ENCODE peak calls at places on chromosomes 13 and 19, in seven cellular contexts. N is stomach, P is right atrium auricular region, L is heart right ventricle, G is body of pancreas, R is adipocyte, Y is aorta. X is an unnamed sample.
A peak's percentile ranks its signal among the peaks of the same experiment; 100 is the strongest.

GRCh38 chr13:112859817-112860190 is 109.2 kb upstream of the MCF2L start:
- DNase-seq in N (no peak), P (no peak), L (no peak), G (no peak), R (peak; percentile 53), Y (no peak), X (no peak)

GRCh38 chr13:100921139-100921538 is 246.5 kb upstream of the TMTC4 start:
- DNase-seq in N (no peak), P (no peak), L (no peak), G (no peak), R (no peak), Y (no peak), X (no peak)

GRCh38 chr19:45251452-45252354 is 632 bp downstream of the MARK4 start:
- DNase-seq in N (no peak), P (no peak), L (peak; percentile 38), G (peak; percentile 14), R (peak; percentile 75), Y (no peak), X (no peak)

GRCh38 chr19:47471733-47472457 is at the start of gene SLC8A2:
- DNase-seq in N (peak; percentile 51), P (no peak), L (peak; percentile 64), G (peak; percentile 88), R (peak; percentile 78), Y (peak; percentile 94), X (peak; percentile 42)

GRCh38 chr13:96898855-96899254 is 95.4 kb downstream of the OXGR1 start:
- DNase-seq in N (no peak), P (no peak), L (no peak), G (no peak), R (peak; percentile 19), Y (no peak), X (no peak)

GRCh38 chr13:78587395-78587794 is 16.0 kb downstream of the POU4F1 start:
- DNase-seq in N (no peak), P (no peak), L (no peak), G (no peak), R (no peak), Y (no peak), X (no peak)

GRCh38 chr13:45511310-45512147 is 46.8 kb downstream of the COG3 start:
- DNase-seq in N (no peak), P (no peak), L (no peak), G (peak; percentile 20), R (peak; percentile 89), Y (no peak), X (peak; percentile 51)

GRCh38 chr19:6745965-6746364 is 6.5 kb downstream of the TRIP10 start:
- DNase-seq in N (no peak), P (no peak), L (no peak), G (no peak), R (no peak), Y (no peak), X (no peak)

GRCh38 chr13:72149701-72150100 is 282.7 kb upstream of the DACH1 start:
- DNase-seq in N (no peak), P (no peak), L (no peak), G (peak; percentile 45), R (no peak), Y (no peak), X (no peak)

GRCh38 chr13:101454767-101455166 is 2.3 kb downstream of the ITGBL1 start:
- DNase-seq in N (no peak), P (no peak), L (no peak), G (no peak), R (peak; percentile 44), Y (no peak), X (no peak)

GRCh38 chr13:33218020-33218419 is 67.5 kb downstream of the STARD13 start:
- DNase-seq in N (no peak), P (no peak), L (no peak), G (no peak), R (peak; percentile 60), Y (no peak), X (no peak)

GRCh38 chr13:77386046-77386445 is 59.2 kb upstream of the MYCBP2 start:
- DNase-seq in N (no peak), P (no peak), L (no peak), G (no peak), R (no peak), Y (no peak), X (no peak)

GRCh38 chr13:39818953-39819352 is 163.5 kb downstream of the COG6 start:
- DNase-seq in N (no peak), P (no peak), L (no peak), G (no peak), R (no peak), Y (no peak), X (no peak)

GRCh38 chr13:81116461-81117282 is 775.7 kb upstream of the SPRY2 start:
- DNase-seq in N (no peak), P (no peak), L (no peak), G (no peak), R (peak; percentile 22), Y (no peak), X (no peak)

GRCh38 chr19:23310729-23311211 is 60.6 kb upstream of the ZNF724 start:
- DNase-seq in N (no peak), P (no peak), L (no peak), G (no peak), R (no peak), Y (no peak), X (no peak)

GRCh38 chr13:30734434-30734833 is 909 bp upstream of the ALOX5AP start:
- DNase-seq in N (no peak), P (no peak), L (no peak), G (no peak), R (peak; percentile 56), Y (no peak), X (no peak)

GRCh38 chr19:44163789-44164188 is 1.1 kb upstream of the ZNF226 start:
- DNase-seq in N (no peak), P (no peak), L (no peak), G (no peak), R (no peak), Y (no peak), X (no peak)

GRCh38 chr19:57587529-57587928 is 3.6 kb downstream of the ZIK1 start:
- DNase-seq in N (no peak), P (no peak), L (no peak), G (no peak), R (peak; percentile 24), Y (no peak), X (no peak)

GRCh38 chr13:80082396-80083096 is 258.4 kb downstream of the SPRY2 start:
- DNase-seq in N (no peak), P (no peak), L (no peak), G (no peak), R (peak; percentile 40), Y (no peak), X (no peak)

GRCh38 chr19:51301266-51301665 is 10.2 kb upstream of the IGLON5 start:
- DNase-seq in N (no peak), P (no peak), L (no peak), G (no peak), R (no peak), Y (no peak), X (no peak)

GRCh38 chr13:85541476-85541875 is 257.7 kb downstream of the SLITRK6 start:
- DNase-seq in N (no peak), P (no peak), L (no peak), G (no peak), R (no peak), Y (no peak), X (no peak)

GRCh38 chr19:35805518-35806102 is 7.0 kb downstream of the PRODH2 start:
- DNase-seq in N (no peak), P (no peak), L (no peak), G (no peak), R (no peak), Y (no peak), X (peak; percentile 15)

GRCh38 chr19:35153701-35154534 is 617 bp upstream of the FXYD5 start:
- DNase-seq in N (peak; percentile 58), P (no peak), L (no peak), G (peak; percentile 41), R (peak; percentile 49), Y (no peak), X (peak; percentile 68)

GRCh38 chr19:13881231-13881691 is 4.3 kb downstream of the NANOS3 start:
- DNase-seq in N (no peak), P (no peak), L (no peak), G (no peak), R (no peak), Y (no peak), X (no peak)

GRCh38 chr19:3338541-3339181 is 27.7 kb upstream of the NFIC start:
- DNase-seq in N (peak; percentile 87), P (no peak), L (peak; percentile 47), G (peak; percentile 88), R (no peak), Y (no peak), X (peak; percentile 90)

GRCh38 chr13:23629566-23630272 is 59.5 kb downstream of the TNFRSF19 start:
- DNase-seq in N (no peak), P (no peak), L (no peak), G (peak; percentile 39), R (no peak), Y (no peak), X (no peak)

GRCh38 chr13:23626730-23627129 is 56.5 kb downstream of the TNFRSF19 start:
- DNase-seq in N (no peak), P (no peak), L (no peak), G (no peak), R (no peak), Y (no peak), X (no peak)

GRCh38 chr13:23627419-23627818 is 57.2 kb downstream of the TNFRSF19 start:
- DNase-seq in N (no peak), P (no peak), L (no peak), G (no peak), R (no peak), Y (no peak), X (no peak)

GRCh38 chr13:23628765-23629565 is 58.8 kb downstream of the TNFRSF19 start:
- DNase-seq in N (no peak), P (no peak), L (no peak), G (no peak), R (peak; percentile 40), Y (no peak), X (no peak)

GRCh38 chr13:23628250-23628649 is 58.0 kb downstream of the TNFRSF19 start:
- DNase-seq in N (no peak), P (no peak), L (no peak), G (no peak), R (no peak), Y (no peak), X (no peak)
- H3K4me1 ChIP-seq in N (peaks cover 9% of the 10 kb centered on the region), P (peaks cover 48% of the 10 kb centered on the region), L (peaks cover 18% of the 10 kb centered on the region), G (peaks cover 31% of the 10 kb centered on the region), R (no peaks in the 10 kb centered on the region), Y (no peaks in the 10 kb centered on the region), X (no peaks in the 10 kb centered on the region)

DNA sequence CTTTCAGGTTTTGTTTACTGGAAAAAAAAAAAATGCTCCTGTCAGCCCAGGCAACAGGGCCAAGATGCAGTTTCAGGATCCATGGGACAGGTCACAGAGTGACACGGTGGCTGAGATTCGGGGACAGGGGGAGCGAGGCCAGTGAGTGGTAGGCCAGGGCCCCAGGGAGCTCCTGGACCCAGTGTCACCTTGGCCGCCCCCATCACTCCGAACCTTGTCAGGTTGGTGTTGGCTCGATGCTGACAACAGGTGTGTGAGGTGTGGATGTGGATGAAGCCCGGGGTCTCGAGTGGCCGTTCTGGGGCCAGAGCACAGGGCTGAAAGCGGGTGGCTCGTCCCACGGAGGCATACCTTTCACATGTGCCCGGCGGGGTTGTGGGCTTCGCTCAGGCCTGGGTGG is 6.1 kb upstream of the UQCR11 start:
- DNase-seq in N (no peak), P (no peak), L (no peak), G (no peak), R (no peak), Y (no peak), X (no peak)
- H3K4me1 ChIP-seq in N (peaks cover 3% of the 10 kb centered on the region), P (peaks cover 4% of the 10 kb centered on the region), L (peaks cover 2% of the 10 kb centered on the region), G (peaks cover 3% of the 10 kb centered on the region), R (peaks cover 7% of the 10 kb centered on the region), Y (no peaks in the 10 kb centered on the region), X (peaks cover 7% of the 10 kb centered on the region)

GRCh38 chr19:2047076-2047448 is 4.0 kb downstream of the MKNK2 start:
- DNase-seq in N (no peak), P (no peak), L (no peak), G (no peak), R (no peak), Y (no peak), X (no peak)
- H3K4me1 ChIP-seq in N (peaks cover 81% of the 10 kb centered on the region), P (peaks cover 84% of the 10 kb centered on the region), L (peaks cover 80% of the 10 kb centered on the region), G (peaks cover 85% of the 10 kb centered on the region), R (peaks cover 68% of the 10 kb centered on the region), Y (peaks cover 4% of the 10 kb centered on the region), X (peaks cover 72% of the 10 kb centered on the region)

GRCh38 chr13:75556961-75557360 is 7.4 kb downstream of the UCHL3 start:
- DNase-seq in N (no peak), P (no peak), L (no peak), G (no peak), R (no peak), Y (no peak), X (no peak)
- H3K4me1 ChIP-seq in N (peaks cover 5% of the 10 kb centered on the region), P (peaks cover 3% of the 10 kb centered on the region), L (no peaks in the 10 kb centered on the region), G (peaks cover 5% of the 10 kb centered on the region), R (peaks cover 22% of the 10 kb centered on the region), Y (no peaks in the 10 kb centered on the region), X (no peaks in the 10 kb centered on the region)

X was measured in mucosa of descending colon.